ENCODE peak calls at places on chromosomes 5 and 9, in seven cellular contexts. One of them, this sample, is unnamed.

GRCh38 chr9:138103111-138103823 is 225.7 kb downstream of the CACNA1B start:
- DNase-seq in tibial nerve: no peak
- DNase-seq in sigmoid colon: no peak
- DNase-seq in ovary: no peak
- DNase-seq in suprapubic skin: no peak
- DNase-seq in A549: no peak
- DNase-seq in GM12878: no peak
- DNase-seq in this sample: no peak

GRCh38 chr5:143533978-143534763 is 130.7 kb upstream of the NR3C1 start:
- DNase-seq in tibial nerve: no peak
- DNase-seq in sigmoid colon: no peak
- DNase-seq in ovary: no peak
- DNase-seq in suprapubic skin: no peak
- DNase-seq in A549: no peak
- DNase-seq in GM12878: no peak
- DNase-seq in this sample: no peak

GRCh38 chr9:76904661-76905457 is 1.1 kb downstream of the PRUNE2 start:
- DNase-seq in tibial nerve: no peak
- DNase-seq in sigmoid colon: no peak
- DNase-seq in ovary: no peak
- DNase-seq in suprapubic skin: no peak
- DNase-seq in A549: no peak
- DNase-seq in GM12878: no peak
- DNase-seq in this sample: peak

GRCh38 chr9:92980085-92980745 is 32.9 kb downstream of the FGD3 start:
- DNase-seq in tibial nerve: no peak
- DNase-seq in sigmoid colon: no peak
- DNase-seq in ovary: no peak
- DNase-seq in suprapubic skin: no peak
- DNase-seq in A549: no peak
- DNase-seq in GM12878: no peak
- DNase-seq in this sample: no peak

GRCh38 chr5:24703934-24704333 is 59.2 kb upstream of the CDH10 start:
- DNase-seq in tibial nerve: no peak
- DNase-seq in sigmoid colon: no peak
- DNase-seq in ovary: no peak
- DNase-seq in suprapubic skin: no peak
- DNase-seq in A549: no peak
- DNase-seq in GM12878: no peak
- DNase-seq in this sample: no peak

GRCh38 chr9:105127863-105128220 is 116.6 kb upstream of the SLC44A1 start:
- DNase-seq in tibial nerve: no peak
- DNase-seq in sigmoid colon: no peak
- DNase-seq in ovary: no peak
- DNase-seq in suprapubic skin: no peak
- DNase-seq in A549: no peak
- DNase-seq in GM12878: peak
- DNase-seq in this sample: no peak

GRCh38 chr5:149834246-149834855 is 104.2 kb downstream of the PPARGC1B start:
- DNase-seq in tibial nerve: peak
- DNase-seq in sigmoid colon: no peak
- DNase-seq in ovary: peak
- DNase-seq in suprapubic skin: no peak
- DNase-seq in A549: peak
- DNase-seq in GM12878: no peak
- DNase-seq in this sample: peak

GRCh38 chr5:76831108-76831447 is 12.2 kb downstream of the F2RL1 start:
- DNase-seq in tibial nerve: no peak
- DNase-seq in sigmoid colon: no peak
- DNase-seq in ovary: no peak
- DNase-seq in suprapubic skin: no peak
- DNase-seq in A549: no peak
- DNase-seq in GM12878: peak
- DNase-seq in this sample: no peak

GRCh38 chr5:91301459-91301858 is 81.7 kb downstream of the ARRDC3 start:
- DNase-seq in tibial nerve: no peak
- DNase-seq in sigmoid colon: no peak
- DNase-seq in ovary: no peak
- DNase-seq in suprapubic skin: no peak
- DNase-seq in A549: no peak
- DNase-seq in GM12878: no peak
- DNase-seq in this sample: no peak

GRCh38 chr5:34762321-34762871 is 76.6 kb upstream of the TTC23L start:
- DNase-seq in tibial nerve: peak
- DNase-seq in sigmoid colon: no peak
- DNase-seq in ovary: peak
- DNase-seq in suprapubic skin: no peak
- DNase-seq in A549: no peak
- DNase-seq in GM12878: no peak
- DNase-seq in this sample: no peak

GRCh38 chr9:125758986-125759811 is 12.0 kb downstream of the PBX3 start:
- DNase-seq in tibial nerve: no peak
- DNase-seq in sigmoid colon: peak
- DNase-seq in ovary: no peak
- DNase-seq in suprapubic skin: no peak
- DNase-seq in A549: no peak
- DNase-seq in GM12878: no peak
- DNase-seq in this sample: peak

GRCh38 chr5:40781843-40782409 is 16.2 kb downstream of the PRKAA1 start:
- DNase-seq in tibial nerve: no peak
- DNase-seq in sigmoid colon: no peak
- DNase-seq in ovary: no peak
- DNase-seq in suprapubic skin: no peak
- DNase-seq in A549: no peak
- DNase-seq in GM12878: no peak
- DNase-seq in this sample: no peak

GRCh38 chr9:32136700-32137339 is 247.6 kb upstream of the ACO1 start:
- DNase-seq in tibial nerve: no peak
- DNase-seq in sigmoid colon: no peak
- DNase-seq in ovary: no peak
- DNase-seq in suprapubic skin: no peak
- DNase-seq in A549: no peak
- DNase-seq in GM12878: no peak
- DNase-seq in this sample: no peak

DNA sequence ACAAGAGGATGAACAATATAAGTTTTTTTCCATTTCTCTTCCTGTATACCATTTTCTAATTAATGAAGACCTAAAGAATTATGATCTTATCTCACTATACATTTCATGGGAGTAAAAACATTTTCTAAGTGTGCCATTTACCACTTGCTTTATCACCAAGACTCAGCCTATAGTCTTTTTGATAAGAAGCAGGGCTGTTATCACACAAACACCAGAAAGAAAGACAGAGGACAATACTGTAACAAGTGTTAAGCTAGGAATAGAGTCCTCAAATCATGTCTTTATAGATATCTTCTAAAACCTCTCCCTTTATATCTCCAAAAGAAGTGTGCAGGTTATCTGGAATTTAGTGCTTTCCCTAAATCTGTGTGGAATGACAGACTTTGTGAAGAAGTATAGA is 119.7 kb downstream of the FAM174A start:
- DNase-seq in tibial nerve: no peak
- DNase-seq in sigmoid colon: no peak
- DNase-seq in ovary: no peak
- DNase-seq in suprapubic skin: no peak
- DNase-seq in A549: no peak
- DNase-seq in GM12878: no peak
- DNase-seq in this sample: no peak
- TF ChIP-seq EP300 in tibial nerve: no peak
- TF ChIP-seq EP300 in sigmoid colon: no peak
- TF ChIP-seq EP300 in ovary: no peak
- TF ChIP-seq EP300 in suprapubic skin: no peak
- TF ChIP-seq EP300 in A549: no peak
- TF ChIP-seq EP300 in GM12878: no peak
- TF ChIP-seq EP300 in this sample: no peak

DNA sequence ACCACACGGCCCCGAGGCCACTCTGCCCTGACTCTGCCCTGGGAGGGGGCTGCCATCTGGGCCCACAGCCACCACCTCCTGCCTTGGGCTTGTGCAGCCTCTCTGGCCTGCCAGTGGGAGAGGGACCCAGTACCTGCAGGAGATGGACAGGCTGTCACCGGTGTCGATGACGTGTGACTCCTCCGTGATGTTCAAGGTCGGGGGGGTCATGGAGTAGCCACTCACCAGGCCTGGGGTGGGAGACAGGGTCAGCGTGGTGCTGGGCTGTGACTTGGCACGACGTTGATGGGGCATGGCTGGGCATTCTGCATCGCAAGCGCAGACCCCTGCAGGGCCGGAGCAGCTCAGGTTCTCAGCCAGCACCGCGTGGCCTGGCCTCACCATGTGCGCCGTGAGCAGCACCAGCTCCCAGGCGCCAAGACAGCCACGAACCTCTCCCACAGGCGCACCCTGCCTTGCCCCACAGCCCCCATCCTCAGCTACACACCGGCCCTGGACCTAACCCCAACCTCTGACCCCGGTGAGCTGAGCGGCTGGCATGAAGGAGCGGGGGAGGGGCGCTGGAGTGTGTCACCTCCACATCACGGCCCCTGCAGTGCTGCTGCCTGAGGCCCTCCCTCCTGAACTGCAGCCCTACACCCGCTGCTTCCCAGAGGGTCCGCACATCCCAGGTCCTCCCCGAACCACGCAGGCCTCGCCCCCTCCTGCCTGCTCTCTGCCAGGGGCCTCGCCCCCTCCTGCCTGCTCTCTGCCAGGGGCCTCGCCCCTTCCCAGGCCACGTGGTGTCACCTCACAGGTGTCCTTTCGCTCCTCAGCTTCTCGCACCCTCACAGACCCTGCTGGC is 17.6 kb downstream of the FLT4 start:
- DNase-seq in tibial nerve: no peak
- DNase-seq in sigmoid colon: no peak
- DNase-seq in ovary: no peak
- DNase-seq in suprapubic skin: no peak
- DNase-seq in A549: no peak
- DNase-seq in GM12878: no peak
- DNase-seq in this sample: no peak
- H3K4me3 ChIP-seq in tibial nerve: no peak
- H3K4me3 ChIP-seq in sigmoid colon: no peak
- H3K4me3 ChIP-seq in ovary: no peak
- H3K4me3 ChIP-seq in suprapubic skin: no peak
- H3K4me3 ChIP-seq in A549: no peak
- H3K4me3 ChIP-seq in GM12878: no peak
- H3K4me3 ChIP-seq in this sample: no peak

GRCh38 chr9:98172604-98173003 is 19.8 kb downstream of the CORO2A start:
- DNase-seq in tibial nerve: no peak
- DNase-seq in sigmoid colon: peak
- DNase-seq in ovary: no peak
- DNase-seq in suprapubic skin: no peak
- DNase-seq in A549: no peak
- DNase-seq in GM12878: no peak
- DNase-seq in this sample: no peak

GRCh38 chr9:98173181-98173580 is 19.3 kb downstream of the CORO2A start:
- DNase-seq in tibial nerve: no peak
- DNase-seq in sigmoid colon: peak
- DNase-seq in ovary: no peak
- DNase-seq in suprapubic skin: no peak
- DNase-seq in A549: no peak
- DNase-seq in GM12878: no peak
- DNase-seq in this sample: no peak

GRCh38 chr9:98175762-98176161 is 16.7 kb downstream of the CORO2A start:
- DNase-seq in tibial nerve: no peak
- DNase-seq in sigmoid colon: no peak
- DNase-seq in ovary: no peak
- DNase-seq in suprapubic skin: no peak
- DNase-seq in A549: no peak
- DNase-seq in GM12878: no peak
- DNase-seq in this sample: no peak

GRCh38 chr9:98176391-98177259 is 15.8 kb downstream of the CORO2A start:
- DNase-seq in tibial nerve: no peak
- DNase-seq in sigmoid colon: peak
- DNase-seq in ovary: no peak
- DNase-seq in suprapubic skin: no peak
- DNase-seq in A549: no peak
- DNase-seq in GM12878: no peak
- DNase-seq in this sample: no peak

GRCh38 chr9:98175013-98175679 is 17.3 kb downstream of the CORO2A start:
- DNase-seq in tibial nerve: no peak
- DNase-seq in sigmoid colon: peak
- DNase-seq in ovary: no peak
- DNase-seq in suprapubic skin: no peak
- DNase-seq in A549: no peak
- DNase-seq in GM12878: no peak
- DNase-seq in this sample: no peak
- TF ChIP-seq EP300 in tibial nerve: no peak
- TF ChIP-seq EP300 in sigmoid colon: no peak
- TF ChIP-seq EP300 in ovary: no peak
- TF ChIP-seq EP300 in suprapubic skin: no peak
- TF ChIP-seq EP300 in A549: no peak
- TF ChIP-seq EP300 in GM12878: no peak
- TF ChIP-seq EP300 in this sample: no peak

GRCh38 chr9:111040494-111040893 is 2.2 kb upstream of the LPAR1 start:
- DNase-seq in tibial nerve: no peak
- DNase-seq in sigmoid colon: no peak
- DNase-seq in ovary: no peak
- DNase-seq in suprapubic skin: no peak
- DNase-seq in A549: no peak
- DNase-seq in GM12878: no peak
- DNase-seq in this sample: no peak

GRCh38 chr9:111038336-111039202 is at the start of gene LPAR1:
- DNase-seq in tibial nerve: peak
- DNase-seq in sigmoid colon: peak
- DNase-seq in ovary: peak
- DNase-seq in suprapubic skin: peak
- DNase-seq in A549: no peak
- DNase-seq in GM12878: no peak
- DNase-seq in this sample: peak

GRCh38 chr9:111036946-111037743 is 1.1 kb downstream of the LPAR1 start:
- DNase-seq in tibial nerve: peak
- DNase-seq in sigmoid colon: no peak
- DNase-seq in ovary: no peak
- DNase-seq in suprapubic skin: no peak
- DNase-seq in A549: no peak
- DNase-seq in GM12878: no peak
- DNase-seq in this sample: no peak

GRCh38 chr9:111037744-111038335 is 430 bp downstream of the LPAR1 start:
- DNase-seq in tibial nerve: no peak
- DNase-seq in sigmoid colon: peak
- DNase-seq in ovary: peak
- DNase-seq in suprapubic skin: peak
- DNase-seq in A549: no peak
- DNase-seq in GM12878: no peak
- DNase-seq in this sample: peak

GRCh38 chr9:111039203-111039907 is 1.1 kb upstream of the LPAR1 start:
- DNase-seq in tibial nerve: no peak
- DNase-seq in sigmoid colon: no peak
- DNase-seq in ovary: peak
- DNase-seq in suprapubic skin: no peak
- DNase-seq in A549: no peak
- DNase-seq in GM12878: no peak
- DNase-seq in this sample: peak
- H3K4me3 ChIP-seq in tibial nerve: peak
- H3K4me3 ChIP-seq in sigmoid colon: peak
- H3K4me3 ChIP-seq in ovary: peak
- H3K4me3 ChIP-seq in suprapubic skin: peak
- H3K4me3 ChIP-seq in A549: peak
- H3K4me3 ChIP-seq in GM12878: peak
- H3K4me3 ChIP-seq in this sample: peak